ENCODE peak calls at places on chromosomes 5 and 9, in six cellular contexts. I is T follicular helper cell; E is stimulated activated naive CD8-positive, alpha-beta T cell treated with anti-CD3 and anti-CD28 coated beads, Interleukin-15, amount 100 ng/mL, for 72 hours; A is endothelial cell; D is NCI-H748 treated with DMSO at 0.1 percent for 48 hours; P is GM04504. L is an unnamed sample.

GRCh38 chr9:3268260-3268659 is 257.5 kb downstream of the RFX3 start:
- DNase-seq in I (no peak), E (no peak), D (no peak), A (no peak), P (no peak), L (no peak)

GRCh38 chr9:135676891-135677290 is 13.8 kb downstream of the LCN9 start:
- DNase-seq in P (no peak), A (no peak), E (no peak), I (no peak), D (no peak), L (no peak)

GRCh38 chr5:68849906-68850305 is 243.9 kb upstream of the SLC30A5 start:
- DNase-seq in P (no peak), D (no peak), E (no peak), I (no peak), A (no peak), L (no peak)

GRCh38 chr5:121462441-121462840 is 389.2 kb upstream of the FTMT start:
- DNase-seq in E (no peak), I (no peak), D (no peak), A (no peak), P (no peak), L (no peak)

GRCh38 chr9:88657893-88658292 is 122.9 kb downstream of the NXNL2 start:
- DNase-seq in D (no peak), P (no peak), A (no peak), I (no peak), E (no peak), L (no peak)

GRCh38 chr9:134163374-134164196 is 779 bp downstream of the RNU6ATAC start:
- DNase-seq in E (peak; percentile 79), D (no peak), P (peak; percentile 18), I (peak; percentile 63), A (peak; percentile 60), L (peak; percentile 39)

GRCh38 chr5:151018846-151019245 is 1.5 kb upstream of the GPX3 start:
- DNase-seq in D (no peak), E (no peak), I (no peak), P (no peak), A (no peak), L (no peak)

GRCh38 chr9:126595982-126596381 is 17.7 kb upstream of the LMX1B start:
- DNase-seq in A (no peak), I (no peak), D (no peak), E (no peak), P (no peak), L (no peak)

GRCh38 chr9:130451509-130452388 is 7.0 kb downstream of the ASS1 start:
- DNase-seq in A (peak; percentile 48), E (no peak), P (peak; percentile 91), I (no peak), D (peak; percentile 68), L (no peak)

GRCh38 chr5:111278824-111279504 is 54.8 kb downstream of the CAMK4 start:
- DNase-seq in A (peak; percentile 88), I (peak; percentile 79), D (peak; percentile 40), E (peak; percentile 84), P (no peak), L (peak; percentile 82)

GRCh38 chr5:41193462-41194166 is 19.7 kb downstream of the C6 start:
- DNase-seq in A (no peak), D (no peak), I (no peak), P (no peak), E (no peak), L (no peak)

GRCh38 chr9:24434183-24434582 is 111.5 kb downstream of the IZUMO3 start:
- DNase-seq in P (no peak), A (no peak), D (no peak), I (no peak), E (no peak), L (no peak)

GRCh38 chr5:141808857-141809256 is 69.4 kb downstream of the PCDH1 start:
- DNase-seq in A (no peak), D (no peak), I (no peak), P (no peak), E (no peak), L (no peak)

GRCh38 chr9:108468364-108468763 is 387.4 kb downstream of the ACTL7B start:
- DNase-seq in D (no peak), I (no peak), E (peak; percentile 17), A (peak; percentile 56), P (no peak), L (no peak)

GRCh38 chr5:38697013-38697412 is 140.6 kb upstream of the LIFR start:
- DNase-seq in I (no peak), D (no peak), E (no peak), P (no peak), A (no peak), L (no peak)

GRCh38 chr9:127783111-127783621 is 2.7 kb upstream of the CDK9 start:
- DNase-seq in E (peak; percentile 89), P (no peak), A (no peak), D (no peak), I (peak; percentile 42), L (peak; percentile 38)

GRCh38 chr5:35092703-35093102 is 45.0 kb upstream of the AGXT2 start:
- DNase-seq in E (no peak), D (no peak), A (no peak), I (no peak), P (no peak), L (no peak)

GRCh38 chr9:113785334-113785733 is 90.8 kb upstream of the ZNF618 start:
- DNase-seq in D (no peak), P (no peak), A (no peak), I (no peak), E (no peak), L (no peak)

GRCh38 chr9:87276851-87277251 is 220.8 kb upstream of the DAPK1 start:
- DNase-seq in P (no peak), D (no peak), E (no peak), A (no peak), I (no peak), L (no peak)

GRCh38 chr9:137711678-137712105 is 92.9 kb downstream of the EHMT1 start:
- DNase-seq in D (no peak), A (no peak), E (no peak), I (no peak), P (no peak), L (no peak)

GRCh38 chr5:98639258-98639657 is 134.2 kb upstream of the RGMB start:
- DNase-seq in D (no peak), P (no peak), E (no peak), I (no peak), A (no peak), L (no peak)

GRCh38 chr9:89362647-89363310 is 44.5 kb downstream of the SECISBP2 start:
- DNase-seq in I (no peak), D (no peak), E (no peak), P (no peak), A (no peak), L (no peak)

GRCh38 chr9:131087354-131087893 is 8.9 kb upstream of the AIF1L start:
- DNase-seq in I (no peak), D (no peak), A (no peak), P (no peak), E (no peak), L (no peak)

GRCh38 chr9:115594551-115594950 is 476.6 kb upstream of the TNC start:
- DNase-seq in E (no peak), A (no peak), P (no peak), I (no peak), D (no peak), L (no peak)

GRCh38 chr9:14139287-14139686 is 174.7 kb downstream of the NFIB start:
- DNase-seq in I (no peak), P (no peak), D (no peak), A (no peak), E (no peak), L (no peak)

GRCh38 chr5:160894-161540 is 30.3 kb upstream of the LRRC14B start:
- DNase-seq in P (no peak), E (no peak), A (no peak), I (no peak), D (no peak), L (no peak)

GRCh38 chr5:173035904-173036707 is 20.0 kb upstream of the CREBRF start:
- DNase-seq in E (peak; percentile 68), D (no peak), P (no peak), A (no peak), I (no peak), L (no peak)

GRCh38 chr5:10903786-10904560 is 142.9 kb upstream of the DAP start:
- DNase-seq in A (no peak), P (no peak), D (no peak), I (no peak), E (no peak), L (no peak)

GRCh38 chr5:135112008-135112670 is 78.1 kb upstream of the PITX1 start:
- DNase-seq in I (no peak), D (no peak), A (no peak), P (no peak), E (no peak), L (no peak)

GRCh38 chr9:105127863-105128220 is 116.6 kb upstream of the SLC44A1 start:
- DNase-seq in P (no peak), A (peak; percentile 19), D (no peak), I (peak; percentile 54), E (peak; percentile 57), L (peak; percentile 14)

GRCh38 chr5:137923856-137924255 is 34.6 kb downstream of the PKD2L2 start:
- DNase-seq in P (no peak), D (no peak), I (no peak), A (no peak), E (no peak), L (no peak)

GRCh38 chr5:127925916-127926315 is 157.7 kb upstream of the SLC12A2 start:
- DNase-seq in P (no peak), I (no peak), A (no peak), D (peak; percentile 22), E (no peak), L (no peak)

GRCh38 chr5:115685480-115685879 is 59.6 kb upstream of the TMED7 start:
- DNase-seq in A (no peak), E (no peak), D (no peak), P (no peak), I (no peak), L (no peak)

GRCh38 chr5:134511796-134512660 is 13.4 kb upstream of the JADE2 start:
- DNase-seq in A (no peak), D (no peak), P (no peak), E (no peak), I (no peak), L (no peak)

GRCh38 chr9:75101004-75101601 is 12.8 kb downstream of the OSTF1 start:
- DNase-seq in E (no peak), A (no peak), P (no peak), D (no peak), I (no peak), L (no peak)

GRCh38 chr5:1017056-1017455 is 8.5 kb downstream of the NKD2 start:
- DNase-seq in E (no peak), I (no peak), P (no peak), D (no peak), A (no peak), L (no peak)